ENCODE peak calls at places on chromosomes 16 and 17, in seven cellular contexts. V is cardiac muscle cell; W is AG10803; X is K562; D is transverse colon; B is CD8-positive, alpha-beta T cell; F is tibial artery. Z is an unnamed sample.

GRCh38 chr17:81040791-81041337 is 5.9 kb downstream of the BAIAP2 start:
- DNase-seq in V (no peak), W (no peak), X (peak; percentile 83), D (no peak), B (peak; percentile 35), F (no peak), Z (peak; percentile 27)

GRCh38 chr16:17194190-17194780 is 276.5 kb downstream of the XYLT1 start:
- DNase-seq in V (peak; percentile 72), W (peak; percentile 33), X (peak; percentile 58), D (peak; percentile 65), B (peak; percentile 49), F (peak; percentile 41), Z (peak; percentile 63)

GRCh38 chr16:9670058-9670457 is 512.2 kb downstream of the GRIN2A start:
- DNase-seq in V (no peak), W (no peak), X (no peak), D (no peak), B (no peak), F (no peak), Z (no peak)

GRCh38 chr16:70679653-70680494 is 6.0 kb downstream of the MTSS2 start:
- DNase-seq in V (peak; percentile 65), W (no peak), X (peak; percentile 78), D (no peak), B (peak; percentile 12), F (no peak), Z (no peak)

GRCh38 chr16:24975428-24975889 is 39.7 kb downstream of the ARHGAP17 start:
- DNase-seq in V (no peak), W (peak; percentile 51), X (no peak), D (no peak), B (no peak), F (no peak), Z (peak; percentile 89)

GRCh38 chr17:57482657-57483056 is 226.3 kb downstream of the MSI2 start:
- DNase-seq in V (no peak), W (peak; percentile 70), X (no peak), D (no peak), B (no peak), F (no peak), Z (no peak)

GRCh38 chr17:73465851-73466250 is 154.1 kb upstream of the CDC42EP4 start:
- DNase-seq in V (no peak), W (no peak), X (no peak), D (no peak), B (no peak), F (no peak), Z (no peak)

GRCh38 chr16:24062270-24062817 is 193.8 kb upstream of the CACNG3 start:
- DNase-seq in V (no peak), W (no peak), X (no peak), D (no peak), B (no peak), F (no peak), Z (no peak)

GRCh38 chr17:12584727-12585126 is 81.0 kb upstream of the MYOCD start:
- DNase-seq in V (no peak), W (no peak), X (no peak), D (no peak), B (no peak), F (no peak), Z (no peak)

GRCh38 chr16:12462690-12463646 is 340.7 kb downstream of the CPPED1 start:
- DNase-seq in V (no peak), W (peak; percentile 65), X (no peak), D (no peak), B (no peak), F (no peak), Z (no peak)

GRCh38 chr16:17224859-17225258 is 245.9 kb downstream of the XYLT1 start:
- DNase-seq in V (no peak), W (peak; percentile 94), X (no peak), D (peak; percentile 66), B (peak; percentile 42), F (peak; percentile 72), Z (peak; percentile 11)

GRCh38 chr16:175145-175949 is 1.1 kb upstream of the HBA1 start:
- DNase-seq in V (no peak), W (no peak), X (no peak), D (no peak), B (no peak), F (no peak), Z (no peak)

GRCh38 chr16:88549671-88550643 is 20.2 kb upstream of the ZC3H18 start:
- DNase-seq in V (no peak), W (no peak), X (no peak), D (no peak), B (no peak), F (no peak), Z (peak; percentile 57)

GRCh38 chr17:29155966-29156338 is 24.2 kb downstream of the MYO18A start:
- DNase-seq in V (peak; percentile 51), W (peak; percentile 68), X (no peak), D (no peak), B (no peak), F (no peak), Z (no peak)

GRCh38 chr17:29156781-29157180 is 23.4 kb downstream of the MYO18A start:
- DNase-seq in V (no peak), W (no peak), X (no peak), D (no peak), B (no peak), F (no peak), Z (no peak)

GRCh38 chr17:29154516-29155234 is 25.5 kb downstream of the MYO18A start:
- DNase-seq in V (no peak), W (no peak), X (no peak), D (no peak), B (no peak), F (no peak), Z (no peak)

GRCh38 chr17:29157310-29157709 is 22.9 kb downstream of the MYO18A start:
- DNase-seq in V (no peak), W (no peak), X (no peak), D (no peak), B (no peak), F (no peak), Z (no peak)

DNA sequence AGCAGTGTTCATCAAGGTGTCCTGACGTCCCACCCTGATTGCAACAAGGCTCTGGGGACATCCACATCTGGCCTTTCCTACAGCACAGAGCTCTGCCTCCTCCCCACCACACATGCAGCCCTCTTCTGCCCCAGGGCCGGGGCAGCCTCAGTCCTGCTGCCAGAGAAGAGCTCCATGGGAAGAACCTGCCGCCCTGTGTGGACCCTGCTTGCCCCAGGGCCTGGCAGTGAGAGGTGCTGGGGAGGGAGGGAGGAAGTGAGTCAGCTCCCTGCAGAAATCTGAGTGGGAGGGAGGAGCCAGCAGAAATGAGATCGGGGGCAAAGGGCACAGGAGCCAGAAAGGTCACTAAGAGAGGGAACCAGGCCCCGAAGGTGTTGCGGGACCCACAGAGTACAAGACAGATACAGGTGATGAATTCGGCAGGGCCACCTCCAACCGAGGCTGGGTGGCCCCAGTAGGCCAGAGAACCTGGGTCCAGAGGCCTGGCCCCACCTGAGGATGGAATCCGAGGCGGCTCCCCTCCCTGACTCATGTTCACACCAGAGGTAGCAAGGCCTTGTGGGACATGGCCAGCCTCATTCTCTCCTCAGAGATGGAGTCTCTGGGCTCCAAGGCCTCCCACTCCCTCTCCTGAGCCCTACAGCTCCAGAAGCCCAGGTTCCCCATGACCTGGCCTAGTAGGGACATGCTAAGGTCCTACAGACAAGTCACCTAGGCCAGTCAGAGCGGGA is 24.8 kb downstream of the MYO18A start:
- DNase-seq in V (no peak), W (peak; percentile 43), X (peak; percentile 81), D (peak; percentile 75), B (peak; percentile 47), F (no peak), Z (no peak)
- H3K4me3 ChIP-seq in V (no peak overlapping the region), W (no peak overlapping the region), X (no peak overlapping the region), D (no peak overlapping the region), B (no peak overlapping the region), F (no peak overlapping the region), Z (no peak overlapping the region)

GRCh38 chr17:79147791-79148506 is 73.3 kb downstream of the ENGASE start:
- DNase-seq in V (no peak), W (no peak), X (no peak), D (no peak), B (no peak), F (no peak), Z (no peak)
- TF ChIP-seq CTCF in V (no peak), W (no peak), X (peak; percentile 44), D (no peak), B (no peak), F (no peak), Z (no peak)

GRCh38 chr16:86019446-86020047 is 120.6 kb downstream of the IRF8 start:
- DNase-seq in V (peak; percentile 54), W (no peak), X (peak; percentile 33), D (no peak), B (no peak), F (no peak), Z (no peak)

GRCh38 chr16:86013867-86014266 is 114.9 kb downstream of the IRF8 start:
- DNase-seq in V (no peak), W (no peak), X (no peak), D (no peak), B (no peak), F (no peak), Z (no peak)

GRCh38 chr16:86018487-86018886 is 119.5 kb downstream of the IRF8 start:
- DNase-seq in V (no peak), W (no peak), X (no peak), D (peak; percentile 49), B (peak; percentile 23), F (peak; percentile 39), Z (peak; percentile 35)

GRCh38 chr16:86015606-86016005 is 116.6 kb downstream of the IRF8 start:
- DNase-seq in V (no peak), W (no peak), X (no peak), D (no peak), B (no peak), F (no peak), Z (no peak)

DNA sequence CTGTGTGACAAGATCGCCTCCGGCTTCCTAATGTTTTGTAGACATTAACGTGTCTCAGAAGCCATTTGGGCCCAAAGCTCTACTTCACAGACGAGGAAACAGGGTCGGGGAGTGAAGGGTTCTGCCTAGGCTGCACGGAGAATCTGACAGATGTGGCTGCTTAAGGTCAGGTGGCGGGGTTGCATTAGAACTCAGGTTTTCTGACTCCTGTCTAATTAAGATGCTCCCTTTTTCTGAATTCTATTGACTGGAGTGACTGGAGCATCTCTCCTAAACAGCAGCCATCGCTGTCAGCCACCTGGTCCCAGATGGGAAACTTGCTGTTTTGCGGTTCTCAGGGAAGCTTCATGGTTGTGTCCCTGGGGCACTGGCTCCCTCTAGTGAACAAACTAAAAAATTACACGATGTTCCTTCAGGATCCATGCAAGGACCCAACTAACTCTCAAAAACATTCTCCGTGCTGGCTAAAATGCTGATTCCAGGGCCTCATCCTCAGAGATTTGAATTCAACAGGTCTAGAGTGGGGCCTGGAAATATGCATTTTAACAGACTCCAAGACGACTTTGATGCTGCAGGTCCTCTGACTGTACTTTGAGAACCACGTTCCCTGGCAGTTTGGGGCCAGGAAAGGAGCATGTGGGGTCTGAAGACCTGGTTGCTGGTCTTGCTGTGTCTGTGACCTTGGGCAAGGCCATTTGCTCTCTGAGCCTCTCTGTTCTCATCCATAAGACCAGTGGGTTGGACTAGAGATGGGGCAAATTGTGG is 117.4 kb downstream of the IRF8 start:
- DNase-seq in V (peak; percentile 70), W (peak; percentile 65), X (peak; percentile 63), D (peak; percentile 39), B (peak; percentile 25), F (no peak), Z (peak; percentile 86)
- H3K4me3 ChIP-seq in V (no peak overlapping the region), W (no peak overlapping the region), X (no peak overlapping the region), D (no peak overlapping the region), B (no peak overlapping the region), F (no peak overlapping the region), Z (no peak overlapping the region)

DNA sequence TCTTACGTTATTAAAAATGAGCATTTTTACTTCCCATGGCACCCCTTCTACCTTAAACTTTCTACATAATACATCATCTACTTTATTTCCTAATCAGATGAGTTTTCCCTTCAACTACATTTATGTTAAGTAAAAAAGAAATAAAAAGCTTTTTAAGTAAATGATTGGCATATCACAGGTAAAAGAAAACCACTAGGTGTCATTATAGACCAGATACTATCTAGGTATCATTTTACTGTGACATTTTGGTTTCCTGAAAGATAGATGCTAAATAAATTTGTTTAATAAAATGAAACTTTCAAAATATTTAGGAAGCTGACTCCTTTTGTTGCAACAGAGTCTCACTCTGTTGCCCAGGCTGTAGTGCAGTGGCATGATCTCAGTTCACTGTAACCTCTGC is 3.8 kb upstream of the CMTM1 start:
- DNase-seq in V (no peak), W (no peak), X (no peak), D (no peak), B (no peak), F (no peak), Z (no peak)
- TF ChIP-seq CTCF in V (no peak), W (no peak), X (no peak), D (no peak), B (peak; percentile 61), F (no peak), Z (no peak)